ENCODE peak calls at places on chromosome 9, in seven cellular contexts. C is AG09309, O is OCI-LY7, D is GM13977, R is fibroblast of lung, M is fibroblast of pulmonary artery, E is left lung. T is an unnamed sample.
A peak's percentile ranks its signal among the peaks of the same experiment; 100 is the strongest.

GRCh38 chr9:120942186-120943001 is 15.8 kb upstream of the TRAF1 start:
- DNase-seq in C (no peak), O (no peak), D (no peak), R (no peak), M (no peak), E (no peak), T (peak; percentile 31)

GRCh38 chr9:136533775-136534157 is 12.1 kb downstream of the NOTCH1 start:
- DNase-seq in C (no peak), O (no peak), D (no peak), R (peak; percentile 36), M (no peak), E (peak; percentile 96), T (peak; percentile 55)

GRCh38 chr9:135951889-135952663 is 9.1 kb downstream of the UBAC1 start:
- DNase-seq in C (no peak), O (no peak), D (no peak), R (peak; percentile 90), M (no peak), E (no peak), T (peak; percentile 95)

GRCh38 chr9:118609355-118610044 is 759.7 kb downstream of the BRINP1 start:
- DNase-seq in C (no peak), O (no peak), D (no peak), R (peak; percentile 58), M (peak; percentile 35), E (no peak), T (peak; percentile 70)

GRCh38 chr9:111728617-111729366 is 65.9 kb downstream of the SHOC1 start:
- DNase-seq in C (peak; percentile 77), O (no peak), D (no peak), R (peak; percentile 96), M (peak; percentile 89), E (no peak), T (peak; percentile 93)

GRCh38 chr9:14211564-14211963 is 102.4 kb downstream of the NFIB start:
- DNase-seq in C (no peak), O (no peak), D (no peak), R (no peak), M (no peak), E (peak; percentile 52), T (no peak)

GRCh38 chr9:34550016-34550680 is 27.4 kb upstream of the ENHO start:
- DNase-seq in C (no peak), O (no peak), D (no peak), R (no peak), M (no peak), E (peak; percentile 37), T (no peak)

GRCh38 chr9:20582150-20582549 is 40.1 kb downstream of the MLLT3 start:
- DNase-seq in C (no peak), O (no peak), D (no peak), R (no peak), M (no peak), E (no peak), T (no peak)

GRCh38 chr9:96661711-96662110 is 6.6 kb upstream of the PRXL2C start:
- DNase-seq in C (no peak), O (no peak), D (no peak), R (peak; percentile 78), M (peak; percentile 21), E (no peak), T (no peak)

GRCh38 chr9:107266624-107267369 is 16.3 kb upstream of the RAD23B start:
- DNase-seq in C (no peak), O (no peak), D (no peak), R (no peak), M (no peak), E (no peak), T (no peak)

GRCh38 chr9:119933191-119933590 is 564.0 kb upstream of the BRINP1 start:
- DNase-seq in C (no peak), O (no peak), D (no peak), R (no peak), M (no peak), E (no peak), T (no peak)

GRCh38 chr9:127742435-127743088 is 7.5 kb upstream of the TOR2A start:
- DNase-seq in C (no peak), O (no peak), D (no peak), R (peak; percentile 76), M (peak; percentile 44), E (no peak), T (no peak)

GRCh38 chr9:36101916-36102741 is 34.4 kb upstream of the GLIPR2 start:
- DNase-seq in C (peak; percentile 94), O (no peak), D (no peak), R (peak; percentile 100), M (peak; percentile 97), E (no peak), T (peak; percentile 65)

GRCh38 chr9:93677641-93678136 is 101.3 kb downstream of the PHF2 start:
- DNase-seq in C (no peak), O (no peak), D (no peak), R (no peak), M (no peak), E (peak; percentile 63), T (no peak)

GRCh38 chr9:111926421-111926875 is 29.8 kb downstream of the UGCG start:
- DNase-seq in C (peak; percentile 49), O (peak; percentile 91), D (peak; percentile 74), R (peak; percentile 64), M (peak; percentile 88), E (no peak), T (no peak)

GRCh38 chr9:136551401-136552116 is 5.7 kb upstream of the NOTCH1 start:
- DNase-seq in C (no peak), O (peak; percentile 34), D (peak; percentile 85), R (peak; percentile 66), M (peak; percentile 69), E (peak; percentile 91), T (peak; percentile 92)

GRCh38 chr9:21871256-21871975 is 69.0 kb downstream of the MTAP start:
- DNase-seq in C (no peak), O (no peak), D (no peak), R (peak; percentile 35), M (no peak), E (no peak), T (no peak)

GRCh38 chr9:115636596-115636995 is 517.0 kb upstream of the PAPPA start:
- DNase-seq in C (no peak), O (no peak), D (no peak), R (no peak), M (no peak), E (no peak), T (no peak)

DNA sequence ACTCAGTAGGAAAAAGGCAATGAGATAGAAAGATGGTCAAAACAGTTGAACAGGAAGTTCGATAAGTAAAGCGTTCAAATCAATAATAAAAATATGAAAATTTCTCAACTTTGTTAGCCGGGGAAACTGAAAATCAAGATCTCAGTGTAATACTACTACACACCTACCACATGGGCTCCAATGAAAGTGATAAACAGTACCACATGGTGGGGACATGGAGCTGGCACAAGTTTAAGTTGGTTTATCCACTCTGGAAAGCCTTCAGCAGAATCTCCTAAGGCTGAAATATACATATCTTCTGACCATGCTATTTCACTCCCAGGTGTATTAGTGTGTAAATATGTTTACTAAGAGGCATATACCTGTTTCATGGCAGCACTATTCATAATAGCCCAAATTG is 126.8 kb downstream of the NXNL2 start:
- DNase-seq in C (no peak), O (no peak), D (no peak), R (no peak), M (peak; percentile 49), E (no peak), T (peak; percentile 41)
- TF ChIP-seq CTCF in C (peak; percentile 28), O (no peak), D (no peak), R (no peak), M (peak; percentile 20), E (no peak), T (no peak)

GRCh38 chr9:16258708-16259107 is 611.8 kb downstream of the BNC2 start:
- DNase-seq in C (no peak), O (no peak), D (no peak), R (no peak), M (no peak), E (no peak), T (no peak)
- TF ChIP-seq CTCF in C (no peak), O (no peak), D (no peak), R (no peak), M (no peak), E (no peak), T (no peak)

GRCh38 chr9:89926167-89926566 is 321.4 kb downstream of the GADD45G start:
- DNase-seq in C (no peak), O (no peak), D (no peak), R (no peak), M (no peak), E (no peak), T (no peak)

GRCh38 chr9:89924611-89925010 is 319.8 kb downstream of the GADD45G start:
- DNase-seq in C (no peak), O (no peak), D (no peak), R (no peak), M (no peak), E (no peak), T (no peak)

GRCh38 chr9:89922099-89922498 is 317.3 kb downstream of the GADD45G start:
- DNase-seq in C (no peak), O (no peak), D (no peak), R (no peak), M (no peak), E (no peak), T (no peak)

GRCh38 chr9:89923174-89923573 is 318.4 kb downstream of the GADD45G start:
- DNase-seq in C (no peak), O (no peak), D (no peak), R (no peak), M (no peak), E (no peak), T (no peak)

DNA sequence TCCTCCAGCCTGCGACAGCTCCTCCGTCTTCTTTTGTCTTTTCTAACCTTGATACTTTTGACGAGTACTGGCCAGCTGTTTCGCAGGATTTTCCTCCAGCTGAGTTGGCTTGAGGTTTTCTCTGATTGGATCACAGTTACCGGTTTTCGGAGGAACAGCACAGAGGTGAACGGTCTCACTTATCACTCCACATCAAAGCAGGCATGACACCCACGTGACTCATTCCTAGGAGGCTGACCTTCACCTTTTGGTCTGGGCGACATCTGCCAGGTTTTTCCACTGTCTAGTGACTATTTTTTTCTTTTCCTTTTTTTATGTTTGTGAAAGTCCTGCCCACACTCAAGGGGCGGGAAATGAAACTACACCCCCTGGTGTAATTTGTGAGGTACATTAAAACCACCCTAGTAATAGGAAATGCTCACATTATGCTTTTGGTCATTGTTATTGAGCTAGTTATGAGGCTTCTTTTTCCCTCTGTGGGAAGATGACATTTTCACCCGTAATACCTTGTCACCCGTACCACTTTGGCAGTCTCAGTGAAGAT is 319.2 kb downstream of the GADD45G start:
- DNase-seq in C (no peak), O (peak; percentile 3), D (peak; percentile 23), R (peak; percentile 48), M (no peak), E (no peak), T (peak; percentile 8)
- TF ChIP-seq CTCF in C (no peak), O (peak; percentile 50), D (no peak), R (no peak), M (no peak), E (no peak), T (no peak)

GRCh38 chr9:70947086-70947485 is 174.3 kb downstream of the TRPM3 start:
- DNase-seq in C (no peak), O (no peak), D (no peak), R (peak; percentile 55), M (no peak), E (no peak), T (peak; percentile 24)

GRCh38 chr9:70949239-70949638 is 172.2 kb downstream of the TRPM3 start:
- DNase-seq in C (no peak), O (peak; percentile 22), D (no peak), R (no peak), M (no peak), E (no peak), T (no peak)

GRCh38 chr9:70950270-70950669 is 171.2 kb downstream of the TRPM3 start:
- DNase-seq in C (no peak), O (no peak), D (no peak), R (no peak), M (no peak), E (no peak), T (no peak)

GRCh38 chr9:70947519-70947918 is 173.9 kb downstream of the TRPM3 start:
- DNase-seq in C (no peak), O (no peak), D (no peak), R (no peak), M (no peak), E (no peak), T (no peak)

GRCh38 chr9:70948744-70949143 is 172.7 kb downstream of the TRPM3 start:
- DNase-seq in C (no peak), O (no peak), D (no peak), R (no peak), M (no peak), E (no peak), T (no peak)
- TF ChIP-seq CTCF in C (no peak), O (no peak), D (no peak), R (no peak), M (no peak), E (no peak), T (no peak)